ENCODE peak calls at places on chromosomes 1 and 21, in five cellular contexts. S is left ventricle myocardium inferior, N is brain microvascular endothelial cell, V is tibial artery, J is transverse colon. X is an unnamed sample.

GRCh38 chr1:153628638-153629342 is 556 bp downstream of the S100A1 start:
- DNase-seq in N (no peak), J (no peak), V (no peak), S (no peak), X (no peak)

GRCh38 chr21:42382915-42383314 is 12.9 kb downstream of the TMPRSS3 start:
- DNase-seq in N (no peak), J (no peak), S (no peak), V (no peak), X (no peak)

GRCh38 chr1:150409504-150410362 is 45.8 kb downstream of the RPRD2 start:
- DNase-seq in N (no peak), S (no peak), V (no peak), J (no peak), X (no peak)

GRCh38 chr1:150429805-150430204 is 57.4 kb upstream of the TARS2 start:
- DNase-seq in S (no peak), V (no peak), N (no peak), J (no peak), X (no peak)

GRCh38 chr1:7680791-7681165 is 90.3 kb upstream of the VAMP3 start:
- DNase-seq in V (no peak), J (no peak), S (no peak), N (no peak), X (no peak)

GRCh38 chr1:97826820-97827219 is 94.0 kb downstream of the DPYD start:
- DNase-seq in J (no peak), V (no peak), N (no peak), S (no peak), X (no peak)

GRCh38 chr21:42853621-42854020 is 25.7 kb downstream of the WDR4 start:
- DNase-seq in J (no peak), V (no peak), S (no peak), N (no peak), X (no peak)

GRCh38 chr1:223330462-223330861 is 33.5 kb downstream of the SUSD4 start:
- DNase-seq in J (no peak), S (no peak), N (no peak), V (no peak), X (no peak)

GRCh38 chr1:25467193-25467592 is 36.5 kb downstream of the MACO1 start:
- DNase-seq in V (no peak), J (no peak), S (no peak), N (no peak), X (no peak)

GRCh38 chr1:210250998-210251679 is 18.5 kb downstream of the SERTAD4 start:
- DNase-seq in V (peak), N (no peak), S (peak), J (peak), X (no peak)

DNA sequence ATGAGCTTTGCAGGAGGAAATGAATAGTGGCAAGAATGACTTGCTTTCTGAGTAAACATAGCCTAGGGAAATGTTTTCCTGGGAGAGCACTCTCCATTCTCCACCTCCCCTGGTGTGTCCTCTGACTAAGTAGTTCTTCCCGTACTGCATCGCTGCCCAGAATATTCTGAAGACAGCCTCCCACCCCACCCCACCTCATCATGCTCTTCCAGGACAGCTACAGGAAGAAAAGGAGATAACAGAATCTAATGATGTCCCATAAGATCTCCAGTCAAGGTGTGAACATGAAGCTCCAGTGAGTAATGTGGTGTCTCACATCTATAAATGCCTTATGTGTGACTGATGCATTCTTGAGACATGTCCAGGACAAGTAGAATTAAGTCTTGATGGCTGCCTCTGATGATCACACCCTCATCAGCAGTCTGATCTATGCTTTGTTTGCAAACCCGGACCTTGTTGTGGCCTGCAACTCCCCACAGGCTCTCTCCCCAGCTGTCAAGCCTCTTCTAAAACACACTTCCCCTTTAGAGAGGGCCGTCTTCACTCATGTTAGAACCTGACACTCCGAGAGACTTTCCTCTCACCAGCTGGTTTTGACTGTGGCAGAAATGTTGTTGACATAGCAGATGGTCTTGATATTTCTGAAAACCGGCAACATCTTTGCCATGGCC is 183.0 kb downstream of the CYYR1 start:
- DNase-seq in V (no peak), J (no peak), N (peak), S (no peak), X (no peak)
- H3K27ac ChIP-seq in V (no peak), J (no peak), N (peak), S (no peak), X (no peak)

GRCh38 chr1:17596651-17597509 is 57.4 kb downstream of the ARHGEF10L start:
- DNase-seq in N (no peak), J (peak), S (no peak), V (no peak), X (no peak)

GRCh38 chr1:17594690-17595601 is 55.4 kb downstream of the ARHGEF10L start:
- DNase-seq in S (no peak), V (no peak), J (no peak), N (no peak), X (no peak)

GRCh38 chr1:17597651-17598050 is 58.2 kb downstream of the ARHGEF10L start:
- DNase-seq in N (no peak), S (no peak), J (peak), V (no peak), X (no peak)

GRCh38 chr1:17595602-17595925 is 56.1 kb downstream of the ARHGEF10L start:
- DNase-seq in N (no peak), S (no peak), J (no peak), V (no peak), X (no peak)

GRCh38 chr1:17596186-17596585 is 56.7 kb downstream of the ARHGEF10L start:
- DNase-seq in J (peak), S (no peak), N (no peak), V (no peak), X (no peak)
- H3K4me3 ChIP-seq in J (no peak), S (no peak), N (no peak), V (no peak), X (no peak)

DNA sequence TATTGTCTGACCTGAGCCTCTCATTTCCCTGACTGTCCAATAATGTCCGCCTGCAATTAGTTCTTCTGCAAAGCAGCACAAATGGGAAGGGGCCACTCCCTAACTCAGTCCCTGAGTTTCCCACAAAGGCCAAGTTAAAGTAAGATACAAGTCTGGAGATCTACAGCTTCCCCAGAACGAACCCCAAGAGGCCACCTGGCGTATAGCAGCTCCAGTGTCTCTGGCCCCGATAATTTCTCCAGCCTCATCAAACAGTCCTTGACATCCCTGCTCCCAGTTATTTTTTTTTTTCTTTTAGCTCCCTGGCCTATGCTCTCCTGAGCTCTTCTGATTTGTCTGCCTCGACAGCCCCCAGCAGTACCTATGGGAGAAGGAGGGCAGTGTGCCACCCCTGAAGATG is 8.1 kb upstream of the ACKR1 start:
- DNase-seq in V (no peak), S (no peak), J (no peak), N (no peak), X (no peak)
- TF ChIP-seq CTCF in V (no peak), S (no peak), J (no peak), N (peak), X (no peak)

DNA sequence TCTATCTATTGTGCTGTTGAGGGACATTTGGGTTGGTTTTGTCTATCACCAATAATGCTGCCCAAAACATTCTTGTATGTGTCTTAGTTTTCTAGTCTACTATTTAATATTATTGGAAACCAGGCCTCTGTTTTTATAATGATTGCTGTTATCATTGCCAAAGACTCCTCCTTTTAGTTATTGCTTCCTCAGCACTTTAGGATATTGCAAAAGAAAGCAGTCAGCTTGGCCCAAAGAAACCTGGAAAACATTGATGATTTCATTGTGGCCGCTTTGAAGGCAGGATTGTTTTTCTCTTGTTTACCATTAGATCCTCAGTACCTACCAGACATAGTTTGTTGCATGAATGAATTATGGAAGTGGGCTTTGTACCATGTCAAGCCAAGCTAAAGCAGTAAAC is 20.6 kb upstream of the MTARC2 start:
- DNase-seq in J (no peak), N (no peak), S (no peak), V (no peak), X (no peak)
- H3K27ac ChIP-seq in J (no peak), N (no peak), S (no peak), V (no peak), X (no peak)

GRCh38 chr1:53850082-53850673 is 12.1 kb upstream of the NDC1 start:
- DNase-seq in V (no peak), J (no peak), S (no peak), N (no peak), X (no peak)
- H3K4me3 ChIP-seq in V (no peak), J (no peak), S (no peak), N (no peak), X (no peak)